ENCODE peak calls at places on chromosomes 7 and 10, in nine cellular contexts. H, M, B, Y, K, G, W, F and E are unnamed samples.
A peak's percentile ranks its signal among the peaks of the same experiment; 100 is the strongest.

GRCh38 chr7:149007146-149007545 is 21.2 kb downstream of the PDIA4 start:
- DNase-seq in K (no peak), B (no peak), G (no peak), H (no peak), F (no peak), Y (no peak), M (no peak), W (no peak), E (no peak)

GRCh38 chr7:142788303-142789286 is 17.8 kb downstream of the PRSS2 start:
- DNase-seq in W (no peak), Y (no peak), M (no peak), H (no peak), F (no peak), G (no peak), B (no peak), K (no peak), E (no peak)

GRCh38 chr10:60828489-60828852 is 50.2 kb downstream of the CDK1 start:
- DNase-seq in B (peak; percentile 59), M (peak; percentile 40), G (no peak), Y (no peak), H (no peak), K (no peak), W (peak; percentile 95), F (no peak), E (peak; percentile 82)

GRCh38 chr7:100449190-100449795 is 13.0 kb upstream of the PPP1R35 start:
- DNase-seq in Y (no peak), M (no peak), K (no peak), H (no peak), G (no peak), W (peak; percentile 47), F (no peak), B (no peak), E (no peak)

GRCh38 chr10:89589091-89589725 is 53.8 kb upstream of the SLC16A12 start:
- DNase-seq in K (no peak), B (no peak), G (no peak), W (peak; percentile 17), F (no peak), M (no peak), Y (no peak), H (no peak), E (no peak)

GRCh38 chr10:113177163-113177935 is 227.3 kb downstream of the TCF7L2 start:
- DNase-seq in F (no peak), K (no peak), B (no peak), W (no peak), G (no peak), M (no peak), H (no peak), Y (peak; percentile 72), E (no peak)

GRCh38 chr7:123241809-123242208 is 42.0 kb upstream of the SLC13A1 start:
- DNase-seq in K (no peak), H (no peak), G (no peak), W (no peak), B (no peak), Y (no peak), M (peak; percentile 71), F (no peak), E (no peak)

GRCh38 chr10:101952196-101952595 is 103.8 kb downstream of the ARMH3 start:
- DNase-seq in G (no peak), W (no peak), Y (no peak), M (no peak), F (no peak), K (no peak), H (no peak), B (no peak), E (no peak)

GRCh38 chr7:137038706-137039105 is 170.3 kb downstream of the CHRM2 start:
- DNase-seq in W (no peak), Y (no peak), M (no peak), K (no peak), F (no peak), G (no peak), H (no peak), B (no peak), E (no peak)

GRCh38 chr10:21212912-21213311 is 312.6 kb downstream of the SKIDA1 start:
- DNase-seq in G (no peak), K (no peak), B (no peak), H (no peak), W (no peak), Y (no peak), F (no peak), M (no peak), E (no peak)

GRCh38 chr10:54815583-54815982 is 14.6 kb upstream of the PCDH15 start:
- DNase-seq in Y (no peak), B (no peak), W (no peak), M (no peak), H (no peak), K (no peak), G (no peak), F (no peak), E (no peak)

GRCh38 chr7:126637538-126637937 is 615.2 kb downstream of the GRM8 start:
- DNase-seq in H (no peak), B (no peak), G (no peak), W (no peak), F (no peak), K (no peak), Y (no peak), M (peak; percentile 6), E (no peak)

GRCh38 chr7:142796501-142797341 is 26.0 kb downstream of the PRSS2 start:
- DNase-seq in Y (no peak), B (no peak), F (no peak), K (peak; percentile 35), G (no peak), W (peak; percentile 23), H (no peak), M (no peak), E (no peak)

GRCh38 chr7:135188298-135188984 is 17.9 kb upstream of the CYREN start:
- DNase-seq in K (no peak), H (no peak), M (no peak), B (peak; percentile 30), G (no peak), F (no peak), W (no peak), Y (no peak), E (no peak)

GRCh38 chr7:22173884-22174573 is 182.9 kb downstream of the RAPGEF5 start:
- DNase-seq in G (no peak), K (peak; percentile 57), W (no peak), Y (no peak), M (peak; percentile 13), B (peak; percentile 9), H (no peak), F (peak; percentile 28), E (no peak)

GRCh38 chr10:125068406-125068805 is 92.0 kb downstream of the CTBP2 start:
- DNase-seq in W (no peak), H (no peak), F (no peak), B (no peak), Y (no peak), G (no peak), K (no peak), M (no peak), E (no peak)

GRCh38 chr10:49538381-49539319 is at the start of gene ERCC6:
- DNase-seq in K (peak; percentile 98), F (peak; percentile 96), W (peak; percentile 98), M (peak; percentile 94), B (peak; percentile 99), G (peak; percentile 90), H (peak; percentile 88), Y (peak; percentile 99), E (peak; percentile 84)

GRCh38 chr10:49661291-49661856 is 18.1 kb upstream of the C10orf53 start:
- DNase-seq in G (no peak), H (no peak), Y (peak; percentile 77), M (peak; percentile 91), B (no peak), K (no peak), F (no peak), W (no peak), E (no peak)

GRCh38 chr10:46250898-46251856 is 35.6 kb upstream of the ANTXRL start:
- DNase-seq in M (no peak), W (no peak), B (no peak), Y (peak; percentile 77), H (no peak), G (no peak), K (no peak), F (no peak), E (no peak)

GRCh38 chr7:151735854-151736402 is 141.0 kb downstream of the PRKAG2 start:
- DNase-seq in Y (no peak), H (no peak), G (peak; percentile 89), F (no peak), B (no peak), M (peak; percentile 100), K (peak; percentile 69), W (no peak), E (no peak)

GRCh38 chr10:111598433-111599059 is 521.7 kb downstream of the ADRA2A start:
- DNase-seq in Y (peak; percentile 81), K (peak; percentile 87), W (peak; percentile 79), M (peak; percentile 41), H (no peak), G (no peak), B (peak; percentile 78), F (peak; percentile 34), E (peak; percentile 9)

GRCh38 chr10:59098387-59098786 is 78.1 kb upstream of the PHYHIPL start:
- DNase-seq in M (peak; percentile 75), G (no peak), H (no peak), Y (no peak), B (peak; percentile 66), W (no peak), K (no peak), F (no peak), E (no peak)

GRCh38 chr10:74078037-74078436 is 72.6 kb downstream of the AP3M1 start:
- DNase-seq in B (peak; percentile 61), K (no peak), H (peak; percentile 10), W (no peak), F (peak; percentile 66), G (no peak), M (no peak), Y (no peak), E (no peak)

GRCh38 chr7:97499204-97499603 is 232.7 kb upstream of the TAC1 start:
- DNase-seq in B (peak; percentile 32), Y (no peak), H (no peak), K (peak; percentile 63), W (no peak), M (peak; percentile 70), G (peak; percentile 19), F (peak; percentile 19), E (no peak)

GRCh38 chr10:707456-707855 is 18.0 kb upstream of the DIP2C start:
- DNase-seq in M (no peak), K (no peak), Y (no peak), W (no peak), G (no peak), B (no peak), F (no peak), H (no peak), E (no peak)

GRCh38 chr7:18013936-18014335 is 13.7 kb downstream of the PRPS1L1 start:
- DNase-seq in H (no peak), F (no peak), K (no peak), Y (no peak), B (peak; percentile 54), M (no peak), G (no peak), W (no peak), E (no peak)

GRCh38 chr10:5971315-5971832 is 6.0 kb downstream of the IL15RA start:
- DNase-seq in K (no peak), W (peak; percentile 77), G (no peak), H (no peak), F (no peak), M (no peak), B (no peak), Y (peak; percentile 80), E (no peak)

GRCh38 chr10:70899096-70899495 is 10.7 kb upstream of the PCBD1 start:
- DNase-seq in G (no peak), M (no peak), F (no peak), B (no peak), Y (no peak), W (no peak), K (no peak), H (no peak), E (no peak)

GRCh38 chr7:106566174-106566573 is 94.8 kb downstream of the CCDC71L start:
- DNase-seq in K (no peak), H (no peak), F (no peak), G (no peak), M (no peak), W (no peak), B (no peak), Y (peak; percentile 68), E (no peak)

GRCh38 chr10:87803328-87803727 is 14.7 kb downstream of the ATAD1 start:
- DNase-seq in K (peak; percentile 29), H (no peak), B (no peak), W (no peak), F (no peak), Y (no peak), M (no peak), G (no peak), E (no peak)

GRCh38 chr7:122561326-122561725 is 137.6 kb downstream of the RNF133 start:
- DNase-seq in Y (no peak), G (no peak), B (no peak), M (no peak), F (no peak), W (no peak), H (no peak), K (no peak), E (no peak)